ENCODE peak calls at places on chromosome 15, in seven cellular contexts. G, R, K, N, D, T and P are unnamed samples.

GRCh38 chr15:89442671-89443307 is 53.6 kb downstream of the RHCG start:
- DNase-seq in D (peak; percentile 29), K (no peak), R (no peak), N (no peak), G (no peak), T (no peak), P (peak; percentile 21)

GRCh38 chr15:23395030-23395692 is 40.6 kb downstream of the GOLGA8S start:
- DNase-seq in N (no peak), K (no peak), T (no peak), D (no peak), G (no peak), R (no peak), P (no peak)

GRCh38 chr15:62799919-62800318 is 242.6 kb upstream of the TPM1 start:
- DNase-seq in K (no peak), G (peak; percentile 37), T (no peak), R (no peak), D (no peak), N (no peak), P (no peak)

GRCh38 chr15:44501768-44502366 is 35.1 kb upstream of the EIF3J start:
- DNase-seq in R (peak; percentile 69), K (no peak), N (no peak), D (peak; percentile 65), G (no peak), T (no peak), P (peak; percentile 64)

GRCh38 chr15:57743424-57743823 is 36.9 kb downstream of the POLR2M start:
- DNase-seq in D (no peak), K (no peak), N (no peak), T (no peak), R (no peak), G (no peak), P (no peak)

GRCh38 chr15:63403254-63403945 is 21.8 kb upstream of the CA12 start:
- DNase-seq in T (no peak), N (no peak), D (no peak), R (no peak), G (no peak), K (no peak), P (no peak)

GRCh38 chr15:90947577-90948357 is 6.9 kb upstream of the RCCD1 start:
- DNase-seq in R (no peak), K (no peak), G (no peak), D (no peak), T (no peak), N (no peak), P (no peak)

GRCh38 chr15:48777645-48778337 is 33.1 kb downstream of the CEP152 start:
- DNase-seq in G (no peak), D (no peak), N (no peak), R (no peak), T (no peak), K (no peak), P (no peak)

GRCh38 chr15:71008250-71008870 is 106.9 kb upstream of the THSD4 start:
- DNase-seq in N (no peak), G (no peak), K (no peak), T (no peak), D (no peak), R (no peak), P (no peak)

GRCh38 chr15:60026555-60026954 is 22.4 kb downstream of the FOXB1 start:
- DNase-seq in N (no peak), R (no peak), T (no peak), G (no peak), K (no peak), D (no peak), P (no peak)

GRCh38 chr15:63312286-63312685 is 34.9 kb downstream of the APH1B start:
- DNase-seq in G (no peak), N (no peak), D (no peak), T (no peak), K (no peak), R (no peak), P (no peak)

GRCh38 chr15:64095795-64096485 is at the start of gene SNX1:
- DNase-seq in T (peak; percentile 94), N (peak; percentile 94), D (peak; percentile 92), R (peak; percentile 96), G (peak; percentile 94), K (peak; percentile 95), P (peak; percentile 95)

GRCh38 chr15:25714538-25714840 is 148.6 kb downstream of the ATP10A start:
- DNase-seq in T (no peak), N (no peak), G (no peak), D (no peak), K (no peak), R (no peak), P (no peak)

GRCh38 chr15:55917881-55918296 is 75.5 kb downstream of the NEDD4 start:
- DNase-seq in R (peak; percentile 35), G (no peak), K (no peak), N (no peak), T (no peak), D (peak; percentile 90), P (peak; percentile 27)

GRCh38 chr15:76799760-76800159 is 105.4 kb downstream of the SCAPER start:
- DNase-seq in N (no peak), G (no peak), T (no peak), K (no peak), R (no peak), D (peak; percentile 56), P (no peak)

GRCh38 chr15:83365370-83365938 is 81.0 kb upstream of the BNC1 start:
- DNase-seq in G (peak; percentile 57), K (no peak), T (no peak), R (peak; percentile 74), N (no peak), D (peak; percentile 75), P (peak; percentile 2)

GRCh38 chr15:72584006-72584405 is 70.5 kb upstream of the GOLGA6B start:
- DNase-seq in D (no peak), R (no peak), T (no peak), G (no peak), K (no peak), N (no peak), P (no peak)

GRCh38 chr15:98903377-98904018 is 104.1 kb downstream of the PGPEP1L start:
- DNase-seq in R (no peak), T (no peak), N (no peak), K (no peak), D (peak; percentile 46), G (no peak), P (no peak)

GRCh38 chr15:84082739-84083138 is 152.8 kb upstream of the GOLGA6L4 start:
- DNase-seq in T (no peak), R (no peak), K (no peak), N (no peak), D (no peak), G (no peak), P (no peak)

GRCh38 chr15:91967935-91968605 is 114.6 kb downstream of the SLCO3A1 start:
- DNase-seq in R (no peak), K (no peak), N (no peak), T (no peak), G (no peak), D (no peak), P (no peak)

GRCh38 chr15:47750030-47750739 is 32.9 kb downstream of the SEMA6D start:
- DNase-seq in K (no peak), N (no peak), G (no peak), D (peak; percentile 79), R (no peak), T (no peak), P (no peak)

GRCh38 chr15:20340931-20341661 is 200.5 kb downstream of the GOLGA6L6 start:
- DNase-seq in R (peak; percentile 50), N (peak; percentile 51), K (no peak), T (peak; percentile 86), D (no peak), G (peak; percentile 80), P (peak; percentile 37)

GRCh38 chr15:40353697-40354096 is 2.9 kb downstream of the PHGR1 start:
- DNase-seq in T (no peak), D (no peak), K (no peak), R (no peak), G (no peak), N (no peak), P (peak; percentile 83)

GRCh38 chr15:57031082-57031481 is 112.6 kb downstream of the TCF12 start:
- DNase-seq in N (no peak), K (no peak), G (no peak), D (no peak), R (no peak), T (no peak), P (no peak)

GRCh38 chr15:26260517-26261133 is 397.5 kb upstream of the ATP10A start:
- DNase-seq in T (no peak), G (no peak), D (peak; percentile 1), R (peak; percentile 33), K (no peak), N (no peak), P (peak; percentile 16)

GRCh38 chr15:90598053-90598577 is 68.4 kb downstream of the CRTC3 start:
- DNase-seq in K (no peak), T (no peak), R (peak; percentile 61), G (peak; percentile 64), N (no peak), D (peak; percentile 53), P (peak; percentile 49)

GRCh38 chr15:88388702-88389101 is 78.5 kb downstream of the MRPL46 start:
- DNase-seq in K (no peak), T (no peak), R (no peak), N (no peak), D (no peak), G (no peak), P (no peak)

GRCh38 chr15:100093211-100094126 is 248.3 kb downstream of the ADAMTS17 start:
- DNase-seq in N (no peak), T (no peak), D (no peak), G (no peak), R (no peak), K (no peak), P (no peak)